ENCODE peak calls at places on chromosomes 13 and 19, in four cellular contexts. F is tibial nerve; H is CD8-positive, alpha-beta T cell; M is adrenal gland. K is an unnamed sample.
A peak's percentile ranks its signal among the peaks of the same experiment; 100 is the strongest.

GRCh38 chr19:6739390-6739883 is at the start of gene TRIP10:
- DNase-seq in F (peak; percentile 85), M (peak; percentile 82), H (peak; percentile 71), K (peak; percentile 78)

GRCh38 chr13:30504081-30504480 is 38.3 kb upstream of the HMGB1 start:
- DNase-seq in H (no peak), F (no peak), M (no peak), K (no peak)

GRCh38 chr13:33057019-33057785 is 41.0 kb downstream of the KL start:
- DNase-seq in F (peak; percentile 20), H (no peak), M (no peak), K (no peak)

GRCh38 chr13:78593652-78594494 is 9.5 kb downstream of the POU4F1 start:
- DNase-seq in F (no peak), M (no peak), H (no peak), K (no peak)

GRCh38 chr13:25085125-25085742 is 10.7 kb upstream of the PABPC3 start:
- DNase-seq in H (no peak), F (no peak), M (peak; percentile 37), K (peak; percentile 28)

GRCh38 chr19:32197896-32198882 is 147.2 kb upstream of the ZNF507 start:
- DNase-seq in M (no peak), H (no peak), F (no peak), K (no peak)

GRCh38 chr13:91017031-91017668 is 330.3 kb upstream of the MIR17HG start:
- DNase-seq in H (no peak), M (no peak), F (no peak), K (no peak)

GRCh38 chr13:80084086-80084676 is 256.7 kb downstream of the SPRY2 start:
- DNase-seq in M (no peak), H (no peak), F (no peak), K (no peak)

GRCh38 chr19:35362261-35363000 is 4.2 kb downstream of the FFAR3 start:
- DNase-seq in M (no peak), H (no peak), F (no peak), K (no peak)
- H3K27ac ChIP-seq in M (no peak overlapping the region), H (no peak overlapping the region), F (no peak overlapping the region), K (no peak overlapping the region)

GRCh38 chr19:47421844-47422395 is 2.6 kb upstream of the MEIS3 start:
- DNase-seq in F (no peak), M (no peak), H (no peak), K (no peak)

GRCh38 chr19:47419789-47420188 is 462 bp upstream of the MEIS3 start:
- DNase-seq in M (no peak), F (no peak), H (no peak), K (no peak)

GRCh38 chr19:47422417-47423163 is 3.3 kb upstream of the MEIS3 start:
- DNase-seq in M (no peak), F (no peak), H (no peak), K (no peak)

GRCh38 chr19:47423203-47423882 is 4.0 kb upstream of the MEIS3 start:
- DNase-seq in M (no peak), H (no peak), F (no peak), K (no peak)

GRCh38 chr19:47421244-47421786 is 2.0 kb upstream of the MEIS3 start:
- DNase-seq in M (no peak), H (no peak), F (no peak), K (no peak)
- H3K27ac ChIP-seq in M (no peak overlapping the region), H (no peak overlapping the region), F (no peak overlapping the region), K (no peak overlapping the region)

GRCh38 chr13:98022210-98022609 is 68.7 kb downstream of the IPO5 start:
- DNase-seq in H (no peak), F (no peak), M (peak; percentile 70), K (peak; percentile 4)
- H3K27ac ChIP-seq in H (no peak overlapping the region), F (no peak overlapping the region), M (peak overlapping the region; percentile 20), K (no peak overlapping the region)

GRCh38 chr13:39526499-39526898 is 76.5 kb downstream of the LHFPL6 start:
- DNase-seq in H (no peak), M (no peak), F (no peak), K (no peak)
- H3K27ac ChIP-seq in H (no peak overlapping the region), M (no peak overlapping the region), F (no peak overlapping the region), K (no peak overlapping the region)

GRCh38 chr13:43876366-43876765 is 3.2 kb downstream of the CCDC122 start:
- DNase-seq in H (no peak), M (no peak), F (no peak), K (no peak)
- H3K27ac ChIP-seq in H (no peak overlapping the region), M (no peak overlapping the region), F (no peak overlapping the region), K (no peak overlapping the region)

GRCh38 chr19:38273499-38273898 is 9.1 kb downstream of the SPINT2 start:
- DNase-seq in H (no peak), F (no peak), M (no peak), K (no peak)

GRCh38 chr19:38268539-38268938 is 4.2 kb downstream of the SPINT2 start:
- DNase-seq in M (no peak), F (no peak), H (no peak), K (no peak)

GRCh38 chr19:38266981-38267597 is 2.7 kb downstream of the SPINT2 start:
- DNase-seq in H (no peak), F (no peak), M (no peak), K (no peak)

GRCh38 chr19:38267780-38268430 is 3.5 kb downstream of the SPINT2 start:
- DNase-seq in M (no peak), H (no peak), F (no peak), K (no peak)

GRCh38 chr19:38270587-38271167 is 6.3 kb downstream of the SPINT2 start:
- DNase-seq in H (no peak), F (no peak), M (peak; percentile 71), K (no peak)
- H3K27ac ChIP-seq in H (no peak overlapping the region), F (peak overlapping the region; percentile 11), M (peak overlapping the region; percentile 62), K (no peak overlapping the region)

GRCh38 chr13:114132419-114133121 is at the start of gene RASA3:
- DNase-seq in M (peak; percentile 64), F (peak; percentile 62), H (no peak), K (peak; percentile 39)
- H3K27ac ChIP-seq in M (peak within 1 kb of the TSS; percentile 91), F (peak within 1 kb of the TSS; percentile 86), H (peak within 1 kb of the TSS; percentile 92), K (peak within 1 kb of the TSS; percentile 58)

GRCh38 chr13:74466015-74466414 is 331.8 kb upstream of the KLF12 start:
- DNase-seq in M (no peak), F (no peak), H (no peak), K (no peak)
- H3K27ac ChIP-seq in M (no peak overlapping the region), F (no peak overlapping the region), H (no peak overlapping the region), K (no peak overlapping the region)

GRCh38 chr19:16248380-16249023 is 50.8 kb downstream of the AP1M1 start:
- DNase-seq in H (no peak), M (no peak), F (no peak), K (no peak)

GRCh38 chr19:16249826-16250434 is 52.2 kb downstream of the AP1M1 start:
- DNase-seq in H (no peak), M (no peak), F (no peak), K (no peak)

GRCh38 chr19:16247353-16248182 is 49.9 kb downstream of the AP1M1 start:
- DNase-seq in M (peak; percentile 84), F (peak; percentile 79), H (peak; percentile 70), K (peak; percentile 48)

DNA sequence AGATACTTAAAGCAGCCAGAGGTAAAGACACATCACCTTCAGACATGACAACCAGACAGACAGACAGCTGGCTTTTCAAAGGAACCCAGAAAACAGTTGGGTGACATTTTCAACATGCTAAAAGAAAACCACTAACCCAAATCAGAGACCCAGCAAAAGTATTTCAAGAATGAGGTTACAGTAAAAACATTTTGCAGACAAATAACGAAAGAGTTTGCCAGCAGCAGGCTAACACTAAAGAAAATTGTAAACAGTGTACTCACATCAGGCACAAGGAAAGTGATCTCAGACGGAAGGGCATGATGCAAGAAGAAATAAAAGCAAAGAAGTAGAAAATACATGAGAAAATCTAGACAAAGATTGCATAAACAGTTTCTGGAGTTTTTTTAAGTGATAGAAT is 46.4 kb downstream of the AP1M1 start:
- DNase-seq in F (no peak), M (no peak), H (no peak), K (no peak)
- H3K27ac ChIP-seq in F (no peak overlapping the region), M (no peak overlapping the region), H (no peak overlapping the region), K (no peak overlapping the region)

DNA sequence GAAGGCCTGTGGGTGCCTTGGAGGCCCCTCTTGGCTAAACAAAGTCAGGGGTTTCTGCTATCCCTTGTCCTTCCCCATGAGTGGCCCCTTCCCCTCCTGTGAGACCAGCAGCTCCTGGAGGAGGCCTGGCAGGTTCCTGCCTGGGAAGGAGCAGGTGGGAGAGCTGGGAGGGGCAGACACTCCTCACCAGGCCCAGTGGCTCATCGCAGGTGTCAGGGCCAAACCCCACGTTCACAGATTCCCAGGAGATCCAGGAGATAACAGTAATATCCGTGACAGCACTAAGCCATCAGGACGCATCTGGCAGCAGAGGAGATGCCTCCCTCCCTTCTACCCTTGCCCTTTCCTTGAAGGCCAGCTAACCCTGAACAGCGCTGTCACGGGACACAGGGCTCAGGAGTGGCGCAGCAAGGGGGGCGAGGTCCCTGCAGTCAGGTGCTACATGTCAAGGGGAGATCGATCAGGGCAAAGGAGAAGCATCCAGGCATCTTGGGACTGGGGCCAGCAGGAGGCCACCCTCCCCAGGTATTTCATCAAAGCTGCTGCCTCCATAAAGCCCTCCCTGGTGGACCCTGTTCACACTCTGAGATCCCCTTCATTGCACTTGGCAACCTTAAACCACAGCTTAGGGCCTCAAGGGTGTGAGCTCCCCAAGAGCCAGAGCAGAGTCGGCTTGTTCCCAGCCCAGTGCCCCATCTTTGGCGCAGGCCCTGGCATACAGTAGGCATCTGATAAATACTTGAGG is 4.8 kb downstream of the CEBPA start:
- DNase-seq in M (no peak), H (no peak), F (no peak), K (no peak)
- H3K27ac ChIP-seq in M (no peak overlapping the region), H (no peak overlapping the region), F (no peak overlapping the region), K (no peak overlapping the region)

K was measured in caudate nucleus.